ENCODE peak calls at places on chromosomes 1 and 21, in six cellular contexts. F is adrenal gland, U is suprapubic skin, L is lung, T is IMR-90, C is GM06990. R is an unnamed sample.
A peak's percentile ranks its signal among the peaks of the same experiment; 100 is the strongest.

GRCh38 chr1:116487016-116487415 is 83.8 kb downstream of the CD58 start:
- DNase-seq in U (no peak), F (no peak), L (no peak), C (no peak), T (no peak), R (no peak)

GRCh38 chr1:8364528-8365442 is 46.9 kb downstream of the SLC45A1 start:
- DNase-seq in L (peak; percentile 63), T (no peak), U (peak; percentile 72), C (no peak), F (no peak), R (no peak)

GRCh38 chr1:67429011-67429527 is 1.1 kb downstream of the SERBP1 start:
- DNase-seq in U (no peak), C (no peak), L (no peak), F (no peak), T (no peak), R (no peak)

GRCh38 chr1:168342572-168343280 is 62.0 kb downstream of the TBX19 start:
- DNase-seq in L (peak; percentile 85), C (peak; percentile 74), F (peak; percentile 83), T (peak; percentile 91), U (peak; percentile 93), R (peak; percentile 92)

GRCh38 chr1:227416156-227416865 is 98.0 kb upstream of the CDC42BPA start:
- DNase-seq in L (no peak), C (no peak), T (peak; percentile 60), F (no peak), U (no peak), R (no peak)

GRCh38 chr1:40780678-40781613 is 2.6 kb upstream of the KCNQ4 start:
- DNase-seq in T (peak; percentile 32), C (no peak), F (no peak), U (no peak), L (no peak), R (no peak)

GRCh38 chr21:37787456-37787855 is 128.8 kb downstream of the KCNJ6 start:
- DNase-seq in F (no peak), T (peak; percentile 93), C (no peak), L (no peak), U (no peak), R (no peak)

GRCh38 chr21:46118871-46119564 is 21.1 kb downstream of the COL6A2 start:
- DNase-seq in F (peak; percentile 12), U (peak; percentile 57), L (no peak), T (no peak), C (no peak), R (peak; percentile 84)

GRCh38 chr1:181324797-181325616 is 158.3 kb upstream of the CACNA1E start:
- DNase-seq in C (no peak), U (no peak), L (no peak), F (no peak), T (no peak), R (peak; percentile 67)

GRCh38 chr1:234585333-234586055 is 24.5 kb downstream of the IRF2BP2 start:
- DNase-seq in L (no peak), T (peak; percentile 55), C (no peak), F (peak; percentile 66), U (no peak), R (no peak)

GRCh38 chr1:245235156-245235555 is 80.4 kb downstream of the KIF26B start:
- DNase-seq in C (no peak), U (no peak), T (no peak), F (no peak), L (peak; percentile 35), R (no peak)

GRCh38 chr1:223326776-223327175 is 37.2 kb downstream of the SUSD4 start:
- DNase-seq in C (no peak), F (no peak), U (no peak), L (no peak), T (peak; percentile 59), R (no peak)

GRCh38 chr1:161099090-161099802 is 1.1 kb downstream of the KLHDC9 start:
- DNase-seq in L (no peak), C (no peak), U (no peak), F (no peak), T (no peak), R (no peak)

GRCh38 chr1:183777359-183777758 is 27.6 kb upstream of the RGL1 start:
- DNase-seq in F (no peak), T (peak; percentile 24), C (no peak), U (no peak), L (no peak), R (no peak)

GRCh38 chr1:55696891-55697290 is 481.7 kb upstream of the USP24 start:
- DNase-seq in U (no peak), T (peak; percentile 32), L (no peak), C (no peak), F (no peak), R (no peak)

GRCh38 chr1:59707216-59707615 is 107.5 kb upstream of the HOOK1 start:
- DNase-seq in F (peak; percentile 73), L (no peak), U (no peak), C (no peak), T (peak; percentile 98), R (no peak)

GRCh38 chr1:115428676-115429075 is 90.6 kb upstream of the NGF start:
- DNase-seq in L (no peak), C (no peak), F (no peak), U (no peak), T (no peak), R (no peak)

GRCh38 chr1:116716391-116716790 is 37.8 kb upstream of the CD2 start:
- DNase-seq in F (no peak), C (no peak), U (no peak), T (no peak), L (no peak), R (no peak)

GRCh38 chr21:44682580-44683151 is 703 bp upstream of the KRTAP12-1 start:
- DNase-seq in U (no peak), F (no peak), C (no peak), L (peak; percentile 19), T (no peak), R (peak; percentile 42)

GRCh38 chr1:91555821-91556531 is 55.3 kb downstream of the CDC7 start:
- DNase-seq in F (no peak), U (no peak), C (peak; percentile 36), L (no peak), T (peak; percentile 98), R (no peak)

GRCh38 chr1:109639841-109640184 is 16.1 kb upstream of the GSTM4 start:
- DNase-seq in L (peak; percentile 6), T (no peak), C (no peak), F (peak; percentile 15), U (no peak), R (peak; percentile 72)

GRCh38 chr1:1071486-1072298 is 2.4 kb downstream of the RNF223 start:
- DNase-seq in U (no peak), L (no peak), C (no peak), F (no peak), T (no peak), R (no peak)

GRCh38 chr1:57269621-57270235 is 154.1 kb downstream of the DAB1 start:
- DNase-seq in C (no peak), T (no peak), F (no peak), U (no peak), L (no peak), R (no peak)

GRCh38 chr1:4056422-4056821 is 156.3 kb upstream of the C1orf174 start:
- DNase-seq in L (no peak), U (no peak), F (no peak), T (no peak), C (no peak), R (peak; percentile 75)

GRCh38 chr1:4056989-4057388 is 156.9 kb upstream of the C1orf174 start:
- DNase-seq in C (no peak), T (no peak), F (no peak), U (no peak), L (no peak), R (no peak)

GRCh38 chr1:4054957-4055676 is 155.0 kb upstream of the C1orf174 start:
- DNase-seq in F (no peak), C (no peak), T (no peak), U (no peak), L (no peak), R (no peak)

GRCh38 chr1:4053774-4054173 is 153.7 kb upstream of the C1orf174 start:
- DNase-seq in C (no peak), U (no peak), L (no peak), F (no peak), T (no peak), R (no peak)

GRCh38 chr1:4055677-4055967 is 155.6 kb upstream of the C1orf174 start:
- DNase-seq in C (no peak), L (no peak), F (no peak), T (no peak), U (no peak), R (no peak)
- TF ChIP-seq CTCF in C (no peak), L (no peak), F (no peak), T (no peak), U (no peak), R (no peak)

GRCh38 chr1:20366766-20367602 is 76.3 kb downstream of the VWA5B1 start:
- DNase-seq in U (no peak), T (peak; percentile 45), F (no peak), C (no peak), L (no peak), R (no peak)
- TF ChIP-seq CTCF in U (peak; percentile 55), T (peak; percentile 53), F (peak; percentile 48), C (peak; percentile 31), L (no peak), R (peak; percentile 55)

GRCh38 chr1:42860339-42861013 is 14.1 kb downstream of the ZNF691 start:
- DNase-seq in L (no peak), C (no peak), F (no peak), U (no peak), T (no peak), R (no peak)
- TF ChIP-seq CTCF in L (no peak), C (no peak), F (no peak), U (no peak), T (no peak), R (no peak)

DNA sequence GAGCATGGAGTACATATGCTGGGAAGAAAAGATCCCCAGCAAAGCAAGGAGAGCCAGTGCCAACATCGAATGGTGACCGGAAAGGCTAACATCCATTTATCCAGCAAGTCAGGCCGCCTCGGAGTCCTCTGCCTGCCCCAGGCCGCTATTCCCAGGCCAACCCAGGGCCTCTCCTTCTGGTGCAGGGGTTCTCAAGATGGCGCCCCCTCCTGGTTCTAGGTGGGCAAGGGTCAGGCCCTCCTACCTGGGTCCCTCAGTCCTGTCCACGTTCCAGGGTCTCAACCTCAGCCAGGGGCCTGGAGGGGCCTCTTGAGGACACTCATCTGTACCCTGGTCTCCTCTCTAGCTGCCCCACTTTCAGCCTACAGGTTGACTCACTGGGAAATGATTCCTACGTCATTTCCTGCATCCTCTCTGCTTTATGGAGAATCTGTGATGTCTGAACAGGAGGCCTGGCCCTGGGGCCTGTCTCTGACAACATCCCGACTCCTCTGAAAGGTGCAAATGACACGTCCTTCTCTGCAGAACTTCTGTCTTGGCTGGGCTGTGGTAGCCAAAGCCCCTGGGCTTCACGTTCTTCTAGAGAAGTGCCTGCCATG is 145.3 kb downstream of the PSMG1 start:
- DNase-seq in U (no peak), F (no peak), C (no peak), T (peak; percentile 52), L (no peak), R (no peak)
- TF ChIP-seq CTCF in U (no peak), F (no peak), C (no peak), T (no peak), L (no peak), R (no peak)

GRCh38 chr1:217389895-217390294 is 241.0 kb downstream of the GPATCH2 start:
- DNase-seq in T (no peak), C (no peak), U (no peak), L (no peak), F (no peak), R (no peak)

DNA sequence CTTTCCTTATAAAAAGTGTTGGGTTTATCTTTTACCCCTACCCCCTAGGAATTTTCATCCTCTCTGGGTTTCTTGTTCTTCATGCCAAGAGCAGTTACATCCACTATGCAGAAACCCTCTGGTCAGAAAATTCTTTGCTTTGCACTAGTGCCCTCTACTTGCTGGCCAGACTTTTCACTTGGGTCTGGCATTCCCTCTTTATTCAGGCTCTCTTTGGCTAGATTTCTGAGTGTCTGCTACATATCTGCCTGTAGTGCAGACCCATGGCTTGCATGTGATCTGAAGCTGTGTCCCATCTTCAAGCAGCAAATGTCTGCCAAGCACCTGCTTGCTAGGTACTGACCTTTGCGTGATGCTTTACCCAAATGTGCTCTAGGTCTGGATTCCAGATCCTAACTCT is 237.0 kb downstream of the GPATCH2 start:
- DNase-seq in C (no peak), F (no peak), L (no peak), U (no peak), T (no peak), R (no peak)
- TF ChIP-seq CTCF in C (no peak), F (no peak), L (no peak), U (no peak), T (no peak), R (peak; percentile 16)